ENCODE peak calls at places on chromosomes 13 and 19, in five cellular contexts. One of them, this sample, is unnamed.

GRCh38 chr19:39408392-39409206 is 2.0 kb downstream of the ZFP36 start:
- DNase-seq in EH: peak
- DNase-seq in brain microvascular endothelial cell: no peak
- DNase-seq in SW 1271: no peak
- DNase-seq in lung microvascular endothelial cell: peak
- DNase-seq in this sample: no peak

GRCh38 chr19:55578761-55579747 is 1.6 kb downstream of the ZNF579 start:
- DNase-seq in EH: no peak
- DNase-seq in brain microvascular endothelial cell: no peak
- DNase-seq in SW 1271: no peak
- DNase-seq in lung microvascular endothelial cell: no peak
- DNase-seq in this sample: no peak

GRCh38 chr19:17751103-17751911 is at the start of gene FCHO1:
- DNase-seq in EH: no peak
- DNase-seq in brain microvascular endothelial cell: no peak
- DNase-seq in SW 1271: no peak
- DNase-seq in lung microvascular endothelial cell: no peak
- DNase-seq in this sample: no peak

GRCh38 chr13:35990196-35990595 is 141.0 kb downstream of the DCLK1 start:
- DNase-seq in EH: no peak
- DNase-seq in brain microvascular endothelial cell: no peak
- DNase-seq in SW 1271: no peak
- DNase-seq in lung microvascular endothelial cell: no peak
- DNase-seq in this sample: no peak

GRCh38 chr19:33438016-33438671 is 64.6 kb downstream of the CEBPG start:
- DNase-seq in EH: peak
- DNase-seq in brain microvascular endothelial cell: no peak
- DNase-seq in SW 1271: peak
- DNase-seq in lung microvascular endothelial cell: peak
- DNase-seq in this sample: peak

GRCh38 chr13:72808917-72809500 is 27.1 kb downstream of the PIBF1 start:
- DNase-seq in EH: peak
- DNase-seq in brain microvascular endothelial cell: no peak
- DNase-seq in SW 1271: no peak
- DNase-seq in lung microvascular endothelial cell: peak
- DNase-seq in this sample: peak

GRCh38 chr13:40672310-40673060 is 6.0 kb upstream of the FOXO1 start:
- DNase-seq in EH: peak
- DNase-seq in brain microvascular endothelial cell: peak
- DNase-seq in SW 1271: peak
- DNase-seq in lung microvascular endothelial cell: peak
- DNase-seq in this sample: no peak

GRCh38 chr19:48780684-48781391 is 25.5 kb downstream of the FGF21 start:
- DNase-seq in EH: peak
- DNase-seq in brain microvascular endothelial cell: peak
- DNase-seq in SW 1271: no peak
- DNase-seq in lung microvascular endothelial cell: no peak
- DNase-seq in this sample: peak

GRCh38 chr19:56148096-56148495 is 7.0 kb downstream of the ZNF444 start:
- DNase-seq in EH: no peak
- DNase-seq in brain microvascular endothelial cell: no peak
- DNase-seq in SW 1271: no peak
- DNase-seq in lung microvascular endothelial cell: no peak
- DNase-seq in this sample: no peak

GRCh38 chr19:56091751-56092546 is 29.1 kb downstream of the ZNF787 start:
- DNase-seq in EH: no peak
- DNase-seq in brain microvascular endothelial cell: no peak
- DNase-seq in SW 1271: peak
- DNase-seq in lung microvascular endothelial cell: no peak
- DNase-seq in this sample: no peak

GRCh38 chr19:31058676-31059075 is 290.6 kb downstream of the TSHZ3 start:
- DNase-seq in EH: no peak
- DNase-seq in brain microvascular endothelial cell: no peak
- DNase-seq in SW 1271: no peak
- DNase-seq in lung microvascular endothelial cell: no peak
- DNase-seq in this sample: no peak

GRCh38 chr13:108919036-108919907 is 289.9 kb downstream of the MYO16 start:
- DNase-seq in EH: peak
- DNase-seq in brain microvascular endothelial cell: no peak
- DNase-seq in SW 1271: no peak
- DNase-seq in lung microvascular endothelial cell: no peak
- DNase-seq in this sample: no peak

GRCh38 chr13:97975851-97976550 is 22.5 kb downstream of the IPO5 start:
- DNase-seq in EH: peak
- DNase-seq in brain microvascular endothelial cell: peak
- DNase-seq in SW 1271: peak
- DNase-seq in lung microvascular endothelial cell: peak
- DNase-seq in this sample: peak

GRCh38 chr19:33684550-33685303 is 63.0 kb downstream of the CHST8 start:
- DNase-seq in EH: no peak
- DNase-seq in brain microvascular endothelial cell: no peak
- DNase-seq in SW 1271: no peak
- DNase-seq in lung microvascular endothelial cell: no peak
- DNase-seq in this sample: no peak

GRCh38 chr19:8392017-8392591 is 1.9 kb downstream of the RAB11B start:
- DNase-seq in EH: no peak
- DNase-seq in brain microvascular endothelial cell: no peak
- DNase-seq in SW 1271: no peak
- DNase-seq in lung microvascular endothelial cell: peak
- DNase-seq in this sample: no peak

GRCh38 chr13:49976314-49977258 is 20.3 kb upstream of the TRIM13 start:
- DNase-seq in EH: peak
- DNase-seq in brain microvascular endothelial cell: peak
- DNase-seq in SW 1271: peak
- DNase-seq in lung microvascular endothelial cell: peak
- DNase-seq in this sample: peak

GRCh38 chr13:51432576-51432975 is 20.3 kb downstream of the INTS6 start:
- DNase-seq in EH: no peak
- DNase-seq in brain microvascular endothelial cell: no peak
- DNase-seq in SW 1271: no peak
- DNase-seq in lung microvascular endothelial cell: no peak
- DNase-seq in this sample: no peak

GRCh38 chr19:12953456-12954149 is 3.4 kb downstream of the GADD45GIP1 start:
- DNase-seq in EH: no peak
- DNase-seq in brain microvascular endothelial cell: no peak
- DNase-seq in SW 1271: no peak
- DNase-seq in lung microvascular endothelial cell: no peak
- DNase-seq in this sample: no peak

GRCh38 chr13:98508280-98509074 is 68.4 kb downstream of the STK24 start:
- DNase-seq in EH: peak
- DNase-seq in brain microvascular endothelial cell: peak
- DNase-seq in SW 1271: peak
- DNase-seq in lung microvascular endothelial cell: peak
- DNase-seq in this sample: no peak

GRCh38 chr13:49791214-49791752 is 1.2 kb downstream of the KPNA3 start:
- DNase-seq in EH: peak
- DNase-seq in brain microvascular endothelial cell: peak
- DNase-seq in SW 1271: no peak
- DNase-seq in lung microvascular endothelial cell: peak
- DNase-seq in this sample: peak

GRCh38 chr13:52737900-52738299 is 1.7 kb downstream of the CNMD start:
- DNase-seq in EH: no peak
- DNase-seq in brain microvascular endothelial cell: no peak
- DNase-seq in SW 1271: no peak
- DNase-seq in lung microvascular endothelial cell: no peak
- DNase-seq in this sample: peak

GRCh38 chr19:33110201-33110910 is 21.6 kb upstream of the WDR88 start:
- DNase-seq in EH: peak
- DNase-seq in brain microvascular endothelial cell: peak
- DNase-seq in SW 1271: no peak
- DNase-seq in lung microvascular endothelial cell: no peak
- DNase-seq in this sample: no peak

GRCh38 chr19:19531951-19532805 is 3.5 kb downstream of the YJEFN3 start:
- DNase-seq in EH: peak
- DNase-seq in brain microvascular endothelial cell: peak
- DNase-seq in SW 1271: no peak
- DNase-seq in lung microvascular endothelial cell: peak
- DNase-seq in this sample: peak

GRCh38 chr19:18203408-18203862 is 407 bp downstream of the RAB3A start:
- DNase-seq in EH: no peak
- DNase-seq in brain microvascular endothelial cell: no peak
- DNase-seq in SW 1271: no peak
- DNase-seq in lung microvascular endothelial cell: peak
- DNase-seq in this sample: no peak

GRCh38 chr19:16898306-16899015 is 9.7 kb downstream of the F2RL3 start:
- DNase-seq in EH: no peak
- DNase-seq in brain microvascular endothelial cell: no peak
- DNase-seq in SW 1271: no peak
- DNase-seq in lung microvascular endothelial cell: no peak
- DNase-seq in this sample: no peak

GRCh38 chr19:42280761-42281174 is 11.7 kb downstream of the CIC start:
- DNase-seq in EH: peak
- DNase-seq in brain microvascular endothelial cell: no peak
- DNase-seq in SW 1271: no peak
- DNase-seq in lung microvascular endothelial cell: no peak
- DNase-seq in this sample: no peak

GRCh38 chr13:24362435-24362951 is 53.1 kb downstream of the C1QTNF9 start:
- DNase-seq in EH: no peak
- DNase-seq in brain microvascular endothelial cell: no peak
- DNase-seq in SW 1271: no peak
- DNase-seq in lung microvascular endothelial cell: no peak
- DNase-seq in this sample: no peak

GRCh38 chr13:37608750-37609339 is 10.3 kb upstream of the POSTN start:
- DNase-seq in EH: peak
- DNase-seq in brain microvascular endothelial cell: no peak
- DNase-seq in SW 1271: no peak
- DNase-seq in lung microvascular endothelial cell: peak
- DNase-seq in this sample: no peak

GRCh38 chr19:52941941-52942370 is 18.7 kb upstream of the ZNF888 start:
- DNase-seq in EH: peak
- DNase-seq in brain microvascular endothelial cell: peak
- DNase-seq in SW 1271: peak
- DNase-seq in lung microvascular endothelial cell: no peak
- DNase-seq in this sample: peak

GRCh38 chr19:47661161-47661560 is 52.1 kb upstream of the EHD2 start:
- DNase-seq in EH: no peak
- DNase-seq in brain microvascular endothelial cell: no peak
- DNase-seq in SW 1271: no peak
- DNase-seq in lung microvascular endothelial cell: no peak
- DNase-seq in this sample: no peak

GRCh38 chr19:19278315-19278714 is 5.2 kb upstream of the TM6SF2 start:
- DNase-seq in EH: no peak
- DNase-seq in brain microvascular endothelial cell: no peak
- DNase-seq in SW 1271: no peak
- DNase-seq in lung microvascular endothelial cell: no peak
- DNase-seq in this sample: no peak

GRCh38 chr13:110409581-110409992 is 102.5 kb downstream of the COL4A2 start:
- DNase-seq in EH: peak
- DNase-seq in brain microvascular endothelial cell: peak
- DNase-seq in SW 1271: no peak
- DNase-seq in lung microvascular endothelial cell: peak
- DNase-seq in this sample: peak

GRCh38 chr13:78657699-78658629 is 991 bp downstream of the OBI1 start:
- DNase-seq in EH: peak
- DNase-seq in brain microvascular endothelial cell: no peak
- DNase-seq in SW 1271: no peak
- DNase-seq in lung microvascular endothelial cell: peak
- DNase-seq in this sample: no peak

This sample was measured in foreskin melanocyte.